ENCODE peak calls at places on chromosome 5, in four cellular contexts. Z is prostate gland, N is stomach, D is vagina. B is an unnamed sample.

GRCh38 chr5:151463137-151464029 is 16.0 kb downstream of the SLC36A1 start:
- DNase-seq in Z (peak; percentile 51), N (no peak), D (no peak), B (no peak)

GRCh38 chr5:159785639-159786038 is 130.6 kb upstream of the ADRA1B start:
- DNase-seq in Z (no peak), N (no peak), D (peak; percentile 37), B (no peak)

GRCh38 chr5:68884144-68884754 is 209.6 kb upstream of the SLC30A5 start:
- DNase-seq in Z (no peak), N (no peak), D (no peak), B (no peak)

GRCh38 chr5:143271431-143271830 is 132.1 kb downstream of the NR3C1 start:
- DNase-seq in Z (no peak), N (no peak), D (no peak), B (no peak)

GRCh38 chr5:151068571-151069197 is 12.2 kb downstream of the TNIP1 start:
- DNase-seq in Z (no peak), N (no peak), D (no peak), B (no peak)

GRCh38 chr5:123512631-123513461 is 869 bp downstream of the CSNK1G3 start:
- DNase-seq in Z (no peak), N (peak; percentile 30), D (no peak), B (peak; percentile 83)

GRCh38 chr5:172901788-172902496 is 57.3 kb upstream of the RPL26L1 start:
- DNase-seq in Z (no peak), N (no peak), D (no peak), B (no peak)

GRCh38 chr5:151611127-151611775 is 20.1 kb upstream of the FAT2 start:
- DNase-seq in Z (no peak), N (no peak), D (no peak), B (no peak)

GRCh38 chr5:112418412-112419049 is 546 bp downstream of the EPB41L4A start:
- DNase-seq in Z (no peak), N (no peak), D (no peak), B (no peak)

GRCh38 chr5:14577079-14577725 is 4.4 kb upstream of the OTULINL start:
- DNase-seq in Z (no peak), N (no peak), D (no peak), B (no peak)

GRCh38 chr5:131536211-131536826 is 98.7 kb downstream of the RAPGEF6 start:
- DNase-seq in Z (no peak), N (no peak), D (no peak), B (no peak)

GRCh38 chr5:180090769-180091546 is 19.4 kb upstream of the RNF130 start:
- DNase-seq in Z (peak; percentile 34), N (peak; percentile 56), D (no peak), B (no peak)
- TF ChIP-seq CTCF in Z (peak; percentile 36), N (no peak), D (no peak), B (no peak)

DNA sequence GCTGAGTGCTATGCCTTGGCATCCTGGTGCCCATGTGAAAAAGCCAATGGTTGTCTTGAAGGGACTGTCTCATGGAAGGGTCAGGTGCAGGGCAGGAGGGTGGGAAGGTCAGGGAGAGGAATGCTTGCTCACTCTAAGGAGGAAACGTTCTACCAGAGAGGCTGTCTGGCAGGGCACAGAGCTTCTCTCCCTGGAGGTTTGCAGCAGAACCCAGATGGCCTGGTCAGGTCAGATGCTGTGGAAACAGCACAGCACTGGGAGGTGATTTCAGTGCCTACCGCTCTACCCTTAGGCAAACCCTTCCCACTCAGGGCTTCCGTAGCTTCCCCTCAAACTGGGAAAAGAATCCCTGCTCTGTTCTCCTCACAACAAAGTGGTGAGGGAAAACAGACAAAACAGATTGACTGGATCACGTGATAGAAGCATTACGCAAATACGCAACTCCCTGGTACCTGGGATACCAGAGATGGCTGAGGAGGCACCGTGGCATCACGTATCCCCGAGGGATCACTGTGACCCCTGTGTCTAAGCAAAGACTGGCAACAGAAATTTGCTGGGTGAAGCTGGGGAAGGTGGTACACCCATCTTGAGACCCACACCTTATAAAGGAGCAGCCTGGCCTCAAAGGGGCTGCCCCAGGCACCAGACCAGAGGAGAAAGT is 3.9 kb upstream of the MGAT1 start:
- DNase-seq in Z (no peak), N (no peak), D (no peak), B (peak; percentile 72)
- H3K4me1 ChIP-seq in Z (peaks cover 41% of the 10 kb centered on the region), N (peaks cover 77% of the 10 kb centered on the region), D (peaks cover 77% of the 10 kb centered on the region), B (peaks cover 80% of the 10 kb centered on the region)

GRCh38 chr5:125981016-125981415 is 442.2 kb upstream of the GRAMD2B start:
- DNase-seq in Z (no peak), N (no peak), D (no peak), B (no peak)
- TF ChIP-seq POLR2AphosphoS5 in Z (no peak), N (no peak), D (no peak), B (no peak)

GRCh38 chr5:135019314-135019713 is 14.7 kb downstream of the PITX1 start:
- DNase-seq in Z (no peak), N (peak; percentile 20), D (no peak), B (peak; percentile 41)
- TF ChIP-seq CTCF in Z (no peak), N (no peak), D (no peak), B (no peak)

GRCh38 chr5:56651893-56652292 is 163.5 kb upstream of the MAP3K1 start:
- DNase-seq in Z (no peak), N (no peak), D (no peak), B (no peak)

GRCh38 chr5:56648460-56649034 is 166.8 kb upstream of the MAP3K1 start:
- DNase-seq in Z (no peak), N (no peak), D (no peak), B (no peak)

GRCh38 chr5:56649569-56649968 is 165.8 kb upstream of the MAP3K1 start:
- DNase-seq in Z (no peak), N (no peak), D (no peak), B (no peak)

GRCh38 chr5:56641635-56642255 is 173.6 kb upstream of the MAP3K1 start:
- DNase-seq in Z (no peak), N (no peak), D (no peak), B (no peak)

GRCh38 chr5:56647109-56647863 is 168.1 kb upstream of the MAP3K1 start:
- DNase-seq in Z (no peak), N (no peak), D (no peak), B (no peak)
- H3K4me1 ChIP-seq in Z (no peaks in the 10 kb centered on the region), N (peaks cover 17% of the 10 kb centered on the region), D (peaks cover 8% of the 10 kb centered on the region), B (peaks cover 7% of the 10 kb centered on the region)

DNA sequence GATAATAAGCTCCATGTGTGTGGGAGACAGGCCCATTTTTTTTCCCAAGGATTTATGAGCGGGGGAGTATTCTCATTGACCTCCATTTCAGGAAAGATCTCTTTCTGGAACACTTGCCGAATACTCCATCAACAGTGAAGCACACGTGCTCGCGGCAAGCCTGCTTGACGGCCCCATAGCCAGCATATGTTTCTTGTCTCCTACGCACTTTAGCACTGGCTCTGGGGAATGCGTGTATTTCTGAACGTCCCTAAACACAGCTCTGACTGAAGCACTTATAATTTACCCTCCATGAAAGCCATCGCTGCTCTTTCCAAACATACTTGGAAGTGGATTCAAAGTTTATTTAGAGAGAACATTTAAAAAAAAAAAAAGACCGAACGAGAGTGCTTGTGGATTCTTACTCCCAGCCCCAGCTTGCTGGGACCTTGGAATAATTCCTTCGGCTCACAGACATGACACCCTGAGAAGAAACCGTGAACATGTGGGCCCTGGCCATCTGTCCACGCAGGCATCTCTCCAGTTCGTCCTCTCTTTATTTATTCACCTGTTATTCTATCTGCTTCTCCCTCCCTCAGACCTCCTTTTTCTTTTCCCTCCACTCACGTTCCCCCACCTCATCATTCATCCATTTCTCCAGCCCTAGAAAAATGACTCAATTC is 93.6 kb upstream of the PHYKPL start:
- DNase-seq in Z (no peak), N (no peak), D (no peak), B (no peak)
- TF ChIP-seq POLR2AphosphoS5 in Z (peak; percentile 49), N (peak; percentile 53), D (peak; percentile 59), B (no peak)